ENCODE peak calls at places on chromosome 12, in seven cellular contexts. X, R, D, K, E, J and I are unnamed samples.

GRCh38 chr12:130831876-130832405 is 7.1 kb downstream of the STX2 start:
- DNase-seq in J (no peak), E (no peak), D (no peak), X (no peak), K (no peak), R (no peak), I (no peak)

GRCh38 chr12:32053881-32054624 is 52.6 kb upstream of the BICD1 start:
- DNase-seq in K (no peak), E (no peak), J (no peak), R (no peak), X (no peak), D (peak), I (no peak)

GRCh38 chr12:106583578-106584103 is 837 bp downstream of the RFX4 start:
- DNase-seq in R (no peak), D (peak), E (no peak), X (peak), K (no peak), J (peak), I (peak)

GRCh38 chr12:22100952-22101748 is 55.1 kb downstream of the CMAS start:
- DNase-seq in E (no peak), K (peak), X (peak), D (peak), R (peak), J (peak), I (peak)

GRCh38 chr12:77746108-77746507 is 84.6 kb upstream of the NAV3 start:
- DNase-seq in J (peak), E (no peak), D (peak), R (peak), K (peak), X (no peak), I (peak)

GRCh38 chr12:130242506-130242905 is 80.2 kb downstream of the FZD10 start:
- DNase-seq in K (no peak), D (no peak), X (no peak), R (no peak), E (no peak), J (no peak), I (no peak)

GRCh38 chr12:65568517-65568916 is 255.8 kb upstream of the HMGA2 start:
- DNase-seq in R (no peak), E (peak), J (peak), X (no peak), K (no peak), D (peak), I (no peak)

GRCh38 chr12:43277630-43278267 is 274.3 kb downstream of the ADAMTS20 start:
- DNase-seq in J (peak), D (peak), E (no peak), R (no peak), K (no peak), X (peak), I (no peak)

GRCh38 chr12:48659863-48660262 is 22.2 kb downstream of the KANSL2 start:
- DNase-seq in R (no peak), D (no peak), K (no peak), J (no peak), E (no peak), X (no peak), I (no peak)
- TF ChIP-seq CTCF in R (no peak), D (no peak), K (no peak), J (no peak), E (no peak), X (no peak), I (no peak)

GRCh38 chr12:15996254-15996653 is 85.1 kb downstream of the DERA start:
- DNase-seq in J (peak), X (peak), R (no peak), K (no peak), D (peak), E (no peak), I (no peak)
- TF ChIP-seq CTCF in J (peak), X (no peak), R (no peak), K (peak), D (no peak), E (no peak), I (no peak)

DNA sequence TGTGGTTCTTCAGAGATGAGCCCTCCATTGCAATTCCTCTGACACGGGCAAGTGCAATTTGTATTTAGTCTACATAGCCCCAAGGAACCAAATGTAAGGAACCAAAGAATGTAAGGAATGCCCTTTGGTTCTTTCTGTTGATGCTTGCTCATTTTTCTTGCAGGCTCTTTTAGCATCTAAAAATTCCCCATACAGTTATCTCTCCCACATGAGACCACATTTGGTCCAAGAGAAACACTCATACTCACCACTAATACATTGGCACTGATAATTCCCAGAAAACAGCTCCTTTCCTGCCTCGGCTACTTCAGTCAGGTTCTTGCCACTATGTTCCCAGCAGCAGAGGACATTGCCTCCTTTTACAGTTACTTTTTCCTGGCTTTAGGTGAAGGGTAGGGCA is 332.6 kb downstream of the AEBP2 start:
- DNase-seq in X (peak), E (no peak), J (peak), K (no peak), R (no peak), D (no peak), I (no peak)
- TF ChIP-seq CTCF in X (no peak), E (no peak), J (peak), K (no peak), R (no peak), D (no peak), I (no peak)

GRCh38 chr12:108570743-108571603 is 8.6 kb downstream of the ISCU start:
- DNase-seq in K (peak), X (peak), E (no peak), D (peak), R (no peak), J (peak), I (no peak)
- TF ChIP-seq CTCF in K (peak), X (peak), E (no peak), D (peak), R (peak), J (peak), I (peak)

DNA sequence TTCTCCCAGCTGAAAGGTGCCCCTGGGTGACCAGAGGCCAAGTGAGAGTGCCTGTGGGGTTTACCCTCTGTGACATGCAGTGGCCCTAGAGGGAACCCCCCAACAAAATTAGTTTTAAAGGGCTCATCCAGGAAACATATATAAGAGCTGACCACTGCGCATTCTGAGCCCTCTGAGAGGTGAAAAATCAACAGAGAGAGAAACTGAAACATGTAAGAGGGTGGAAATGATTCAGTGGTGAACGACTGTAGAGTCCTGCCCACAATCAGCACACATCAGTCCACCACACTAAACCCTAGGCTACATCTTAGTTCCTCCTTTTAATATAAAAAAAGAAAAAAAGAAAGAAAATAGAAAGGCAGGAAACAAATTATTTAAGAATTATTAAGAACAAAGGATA is 21.0 kb upstream of the ACSM4 start:
- DNase-seq in X (no peak), R (no peak), D (no peak), J (no peak), E (no peak), K (no peak), I (peak)
- TF ChIP-seq CTCF in X (no peak), R (no peak), D (no peak), J (no peak), E (no peak), K (no peak), I (no peak)

GRCh38 chr12:87117516-87117915 is 861.3 kb upstream of the MGAT4C start:
- DNase-seq in D (no peak), J (no peak), R (no peak), X (no peak), K (no peak), E (no peak), I (no peak)
- TF ChIP-seq CTCF in D (no peak), J (no peak), R (no peak), X (no peak), K (no peak), E (no peak), I (no peak)

DNA sequence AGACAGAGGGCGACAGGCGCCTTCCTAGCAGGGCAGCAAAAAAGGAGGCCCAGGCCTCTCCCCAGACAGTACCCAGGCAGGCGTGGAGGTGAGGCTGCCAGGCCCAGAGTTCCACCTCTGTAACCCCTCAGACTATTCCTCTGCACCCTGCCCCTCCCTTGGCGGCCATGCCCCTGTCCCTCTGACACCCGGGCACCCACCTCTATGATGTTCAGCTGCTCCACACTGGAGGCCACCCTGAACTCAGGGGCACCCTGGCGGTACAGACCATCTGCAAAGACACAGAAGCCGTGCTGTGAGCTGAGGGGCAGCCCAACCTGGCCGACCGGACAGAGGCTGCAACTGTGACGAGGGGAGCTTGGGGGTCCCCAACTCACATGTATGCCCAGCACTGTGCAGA is 20.1 kb downstream of the ARL6IP4 start:
- DNase-seq in J (no peak), X (no peak), R (no peak), D (no peak), E (no peak), K (no peak), I (no peak)
- TF ChIP-seq CTCF in J (no peak), X (no peak), R (no peak), D (no peak), E (no peak), K (no peak), I (no peak)

GRCh38 chr12:52121848-52122838 is 42.6 kb downstream of the SMIM41 start:
- DNase-seq in D (peak), X (peak), J (peak), R (no peak), K (peak), E (peak), I (peak)

GRCh38 chr12:52120951-52121847 is 41.7 kb downstream of the SMIM41 start:
- DNase-seq in R (no peak), X (no peak), J (no peak), K (no peak), D (no peak), E (no peak), I (peak)

GRCh38 chr12:52125499-52125900 is 46.0 kb downstream of the SMIM41 start:
- DNase-seq in E (no peak), K (no peak), D (no peak), R (no peak), J (no peak), X (no peak), I (peak)

GRCh38 chr12:52122904-52123303 is 43.4 kb downstream of the SMIM41 start:
- DNase-seq in K (no peak), E (no peak), X (no peak), D (no peak), J (no peak), R (no peak), I (peak)

DNA sequence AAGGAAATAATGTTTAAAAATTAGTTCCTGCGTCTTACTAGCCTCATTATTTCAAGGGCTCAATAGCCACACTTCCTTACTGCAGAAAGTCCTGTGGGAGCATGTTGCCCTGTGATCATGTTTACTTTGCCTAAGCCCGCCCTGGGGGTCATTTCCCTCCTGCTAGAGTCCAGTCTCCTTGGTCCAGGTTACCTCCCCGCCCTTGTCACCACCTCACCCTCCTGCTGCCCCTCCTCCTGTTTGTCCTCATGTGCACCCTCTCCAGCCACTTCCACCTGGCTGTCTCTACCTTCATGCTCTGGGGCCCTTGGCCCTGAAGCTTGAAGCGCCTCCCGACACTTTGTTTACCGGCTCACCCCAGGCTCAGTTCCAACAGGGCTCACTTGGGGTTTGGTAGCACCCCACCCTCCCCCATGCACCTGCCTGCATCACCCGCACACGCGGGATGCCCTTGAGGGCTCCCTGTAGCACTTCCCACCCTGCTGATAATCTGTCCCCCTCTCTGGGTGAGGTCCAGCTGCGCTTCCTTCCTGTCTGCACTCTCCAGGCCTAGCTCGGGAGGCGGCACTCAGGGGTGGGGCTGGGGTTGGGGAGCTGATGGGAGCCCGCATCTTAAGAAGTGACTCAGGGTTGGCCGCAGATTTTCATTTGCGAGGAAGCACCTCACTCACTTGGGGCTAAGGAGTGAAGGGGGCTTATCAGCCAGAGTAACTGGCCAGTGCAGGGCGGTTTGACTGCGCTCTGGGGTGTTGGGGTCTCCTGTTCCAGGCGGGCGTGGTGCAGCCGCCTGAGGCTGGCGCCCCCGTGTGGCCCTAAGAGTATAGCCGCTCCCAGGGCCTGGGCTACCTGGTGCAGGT is 40.1 kb downstream of the SMIM41 start:
- DNase-seq in X (no peak), K (peak), D (peak), J (peak), R (no peak), E (peak), I (peak)
- TF ChIP-seq CTCF in X (peak), K (peak), D (peak), J (peak), R (peak), E (peak), I (peak)

DNA sequence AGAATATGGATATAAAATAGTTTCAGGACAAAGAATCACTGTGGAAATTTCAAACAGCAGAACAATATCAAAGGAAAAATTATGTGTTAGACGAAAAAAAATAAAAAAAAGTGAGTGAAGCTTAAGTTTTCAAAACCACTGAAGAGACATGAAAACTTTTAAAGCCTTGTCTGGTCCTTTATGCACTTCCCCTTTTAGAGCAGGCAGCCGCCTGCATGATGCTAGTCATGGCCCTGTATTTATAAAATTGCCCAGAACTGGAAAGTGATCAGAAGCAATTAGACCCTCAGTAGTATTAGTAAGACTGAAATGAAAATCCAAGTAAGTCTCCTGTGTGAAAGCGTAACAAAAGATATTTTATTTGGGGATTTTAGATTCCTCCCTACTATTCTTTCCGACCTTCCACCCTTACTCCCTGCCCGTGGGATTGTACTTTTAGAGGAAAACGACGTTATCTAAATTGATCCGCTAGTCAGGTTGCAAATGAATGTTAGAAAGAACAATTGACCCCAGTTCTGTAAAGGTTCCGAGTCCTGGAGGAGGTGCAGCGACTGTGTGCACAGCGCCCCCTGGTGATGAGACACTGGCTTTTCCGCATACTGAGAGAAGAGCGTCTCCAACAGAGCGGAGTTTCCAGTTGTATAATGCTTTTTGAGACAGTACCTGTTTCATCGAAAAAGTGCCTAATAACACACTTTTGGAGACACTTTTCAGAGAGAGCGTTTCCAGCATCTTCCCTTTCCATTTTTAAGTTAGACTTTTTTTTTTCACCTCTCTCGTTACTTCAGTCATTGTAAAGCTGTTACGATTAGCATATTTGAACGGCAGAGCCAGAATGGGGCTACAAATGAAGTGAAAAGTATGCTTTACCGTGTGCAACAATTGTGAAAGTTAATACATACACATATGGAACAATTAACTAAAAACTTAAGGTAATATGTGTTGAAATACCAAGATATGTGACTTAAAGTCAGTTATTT is 12.4 kb downstream of the MGST1 start:
- DNase-seq in R (no peak), J (peak), K (peak), E (peak), D (peak), X (peak), I (no peak)
- TF ChIP-seq CTCF in R (peak), J (peak), K (peak), E (peak), D (peak), X (peak), I (peak)

GRCh38 chr12:75560167-75560566 is 48.8 kb upstream of the KRR1 start:
- DNase-seq in R (peak), J (peak), X (peak), D (peak), E (peak), K (peak), I (peak)
- TF ChIP-seq CTCF in R (peak), J (peak), X (no peak), D (peak), E (peak), K (peak), I (peak)